ENCODE peak calls at places on chromosome 14, in four cellular contexts. I is EL, U is OCI-LY7, L is SK-N-DZ. Y is an unnamed sample.

GRCh38 chr14:100671386-100671901 is 55.2 kb upstream of the DLK1 start:
- DNase-seq in U (no peak), I (no peak), L (no peak), Y (no peak)

GRCh38 chr14:69149461-69150244 is 3.3 kb downstream of the DCAF5 start:
- DNase-seq in I (peak), L (no peak), U (no peak), Y (no peak)

GRCh38 chr14:75411194-75411552 is 16.6 kb upstream of the JDP2 start:
- DNase-seq in U (no peak), L (no peak), I (no peak), Y (no peak)

GRCh38 chr14:99784508-99784907 is 8.7 kb upstream of the EML1 start:
- DNase-seq in I (no peak), L (no peak), U (no peak), Y (no peak)

GRCh38 chr14:38866461-38866860 is 236.6 kb downstream of the SEC23A start:
- DNase-seq in L (no peak), I (no peak), U (no peak), Y (no peak)

GRCh38 chr14:58807271-58807670 is 169.5 kb downstream of the DACT1 start:
- DNase-seq in I (no peak), L (no peak), U (no peak), Y (no peak)

GRCh38 chr14:90655829-90656228 is 160.4 kb downstream of the TTC7B start:
- DNase-seq in L (no peak), I (no peak), U (no peak), Y (no peak)

GRCh38 chr14:72732022-72732780 is 161.7 kb downstream of the DPF3 start:
- DNase-seq in U (no peak), L (no peak), I (no peak), Y (no peak)

GRCh38 chr14:82710257-82710841 is 1176.7 kb upstream of the SEL1L start:
- DNase-seq in L (peak), I (peak), U (peak), Y (peak)

GRCh38 chr14:44961730-44962572 is at the start of the genes KLHL28 and TOGARAM1:
- DNase-seq in L (peak), U (peak), I (peak), Y (peak)